ENCODE peak calls at places on chromosomes 6 and 20, in five cellular contexts. M is AG04449, X is ovary, W is K562, G is breast epithelium. B is an unnamed sample.

GRCh38 chr6:44603044-44603686 is 215.7 kb downstream of the CDC5L start:
- DNase-seq in X (no peak), M (no peak), G (no peak), W (no peak), B (no peak)

GRCh38 chr6:132648356-132648755 is 10.6 kb downstream of the TAAR1 start:
- DNase-seq in M (no peak), X (no peak), W (no peak), G (no peak), B (no peak)

GRCh38 chr20:57124346-57124745 is 142.1 kb downstream of the BMP7 start:
- DNase-seq in M (no peak), X (no peak), W (no peak), G (no peak), B (no peak)

GRCh38 chr20:53657732-53658131 is 64.1 kb upstream of the ZNF217 start:
- DNase-seq in W (no peak), G (no peak), X (no peak), M (no peak), B (no peak)

GRCh38 chr20:12798286-12798685 is 210.5 kb upstream of the SPTLC3 start:
- DNase-seq in G (no peak), W (no peak), X (no peak), M (no peak), B (no peak)

GRCh38 chr6:104407957-104408356 is 451.8 kb downstream of the HACE1 start:
- DNase-seq in X (no peak), G (no peak), M (no peak), W (no peak), B (no peak)

GRCh38 chr20:24124951-24125650 is 136.5 kb upstream of the GGTLC1 start:
- DNase-seq in M (no peak), X (no peak), W (no peak), G (no peak), B (no peak)

GRCh38 chr20:59071224-59071623 is 28.6 kb upstream of the PRELID3B start:
- DNase-seq in M (no peak), G (no peak), X (no peak), W (no peak), B (no peak)

GRCh38 chr20:3904224-3904623 is 15.0 kb downstream of the PANK2 start:
- DNase-seq in X (no peak), G (no peak), M (no peak), W (no peak), B (no peak)

GRCh38 chr6:105691971-105692370 is 289.1 kb upstream of the PREP start:
- DNase-seq in W (no peak), M (no peak), G (no peak), X (no peak), B (no peak)

GRCh38 chr20:34163316-34163715 is 51.3 kb upstream of the EIF2S2 start:
- DNase-seq in G (no peak), W (no peak), X (no peak), M (no peak), B (no peak)

GRCh38 chr6:46005254-46005653 is 10.4 kb downstream of the CLIC5 start:
- DNase-seq in X (no peak), W (no peak), M (no peak), G (no peak), B (no peak)

GRCh38 chr20:2864626-2865025 is 8.7 kb upstream of the PTPRA start:
- DNase-seq in X (no peak), M (no peak), W (no peak), G (no peak), B (no peak)

GRCh38 chr20:40741507-40742106 is 52.6 kb upstream of the MAFB start:
- DNase-seq in G (no peak), M (no peak), X (no peak), W (peak; percentile 56), B (no peak)

GRCh38 chr6:22512716-22513452 is 56.5 kb upstream of the HDGFL1 start:
- DNase-seq in W (no peak), G (no peak), X (no peak), M (no peak), B (no peak)

GRCh38 chr6:2719053-2719375 is 31.7 kb downstream of the MYLK4 start:
- DNase-seq in X (no peak), M (no peak), G (no peak), W (no peak), B (no peak)

GRCh38 chr20:48772183-48772976 is 55.4 kb downstream of the PREX1 start:
- DNase-seq in G (no peak), X (no peak), W (no peak), M (no peak), B (no peak)

GRCh38 chr20:23152308-23152892 is 66.3 kb upstream of the CD93 start:
- DNase-seq in X (peak; percentile 59), W (peak; percentile 93), M (peak; percentile 57), G (no peak), B (no peak)

GRCh38 chr6:7421066-7421465 is 31.5 kb downstream of the RIOK1 start:
- DNase-seq in M (no peak), G (no peak), W (no peak), X (no peak), B (no peak)

GRCh38 chr6:7424058-7424457 is 34.5 kb downstream of the RIOK1 start:
- DNase-seq in W (no peak), X (no peak), M (no peak), G (no peak), B (no peak)

GRCh38 chr6:7425808-7426190 is 36.2 kb downstream of the RIOK1 start:
- DNase-seq in G (no peak), X (no peak), M (no peak), W (no peak), B (no peak)

GRCh38 chr6:7426447-7427169 is 37.0 kb downstream of the RIOK1 start:
- DNase-seq in M (no peak), W (no peak), X (no peak), G (no peak), B (no peak)

DNA sequence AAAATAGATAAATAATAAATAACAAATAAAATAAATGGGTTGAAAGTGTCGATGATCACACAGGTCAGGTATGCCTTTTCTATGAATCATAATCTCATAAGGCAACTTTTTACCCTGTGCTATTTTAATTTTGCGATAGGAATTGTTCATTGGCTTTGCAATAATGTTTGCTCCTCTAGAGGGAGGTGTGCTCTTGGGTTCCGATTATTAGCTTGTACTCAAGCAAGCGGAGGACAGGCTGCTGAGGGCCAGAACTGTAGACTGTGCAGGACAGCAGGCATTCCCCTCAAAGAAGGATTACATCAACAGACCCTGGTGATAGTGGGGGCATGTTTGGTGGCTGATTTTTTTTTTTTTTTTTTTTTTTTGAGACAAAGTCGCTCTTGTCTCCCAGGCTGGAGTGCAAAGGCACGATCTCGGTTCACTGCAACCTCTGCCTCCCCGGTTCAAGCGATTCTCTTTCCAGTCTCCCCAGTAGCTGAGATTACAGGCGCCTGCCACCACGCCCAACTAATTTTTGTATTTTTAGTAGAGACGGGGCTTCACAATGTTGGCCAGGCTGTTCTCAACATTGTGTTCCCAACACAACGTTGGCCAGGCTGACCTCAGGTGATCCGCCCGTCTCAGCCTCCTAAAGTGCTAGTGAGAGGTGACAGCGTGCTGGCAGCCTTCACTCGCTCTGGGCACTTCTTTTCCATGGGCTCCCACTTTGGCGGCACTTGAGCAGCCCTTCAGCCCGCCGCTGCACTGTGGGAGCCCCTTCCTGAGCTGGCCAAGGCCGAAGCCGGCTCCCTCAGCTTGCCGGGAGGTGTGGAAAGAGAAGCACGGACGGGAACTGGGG is 35.6 kb downstream of the RIOK1 start:
- DNase-seq in M (no peak), X (no peak), G (no peak), W (peak; percentile 35), B (no peak)
- TF ChIP-seq CTCF in M (peak; percentile 43), X (no peak), G (peak; percentile 56), W (peak; percentile 45), B (no peak)

GRCh38 chr20:38089500-38089899 is 56.0 kb downstream of the RPRD1B start:
- DNase-seq in M (no peak), X (no peak), W (no peak), G (no peak), B (no peak)
- TF ChIP-seq CTCF in M (no peak), X (no peak), W (no peak), G (no peak), B (no peak)

DNA sequence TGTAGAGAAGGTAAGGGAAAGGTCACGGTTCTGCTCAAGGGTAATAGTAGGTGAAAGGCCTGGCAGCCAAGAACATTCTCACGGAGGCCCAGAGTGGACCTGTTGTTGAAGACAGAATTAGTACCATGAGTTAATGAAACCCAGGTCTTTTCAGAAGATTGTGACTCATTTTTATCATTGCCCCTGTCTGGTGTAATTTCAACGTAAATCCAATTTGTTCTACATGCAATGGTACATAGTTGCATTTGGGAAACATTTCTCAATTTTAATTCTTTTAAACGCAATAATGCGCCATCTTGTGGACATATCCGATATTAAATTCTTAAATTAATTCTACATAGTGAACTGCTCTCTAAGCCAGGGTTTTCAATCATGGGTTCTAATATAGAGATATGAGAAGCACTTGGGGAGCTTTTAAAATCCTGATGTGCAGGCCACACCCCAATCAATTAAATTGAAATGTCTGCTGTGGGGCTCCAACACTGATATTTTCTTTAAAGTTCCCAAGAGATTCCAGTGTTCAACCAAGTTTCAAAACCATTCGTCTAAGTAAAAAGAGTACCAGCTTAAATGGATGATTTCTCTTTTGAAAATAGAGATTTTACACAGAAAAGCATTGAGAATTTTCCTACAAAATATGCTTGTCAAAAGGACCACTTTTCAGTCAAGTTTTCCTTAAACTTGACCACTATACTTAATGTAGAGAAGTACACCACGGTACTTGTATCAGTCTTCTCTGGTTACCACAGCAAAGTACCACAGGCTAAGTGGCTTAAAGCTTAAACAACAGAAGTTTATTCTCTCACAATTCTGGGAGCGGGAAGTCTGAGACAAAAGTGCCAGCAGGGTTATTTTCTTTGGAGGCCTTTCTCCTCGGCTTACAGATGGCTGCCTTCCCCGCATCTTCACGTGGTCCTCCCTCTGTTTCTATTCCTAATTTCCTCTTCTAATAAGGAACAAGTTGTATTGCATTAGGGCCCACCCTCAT is 257.6 kb downstream of the PLCB1 start:
- DNase-seq in X (no peak), M (no peak), G (no peak), W (peak; percentile 27), B (no peak)
- TF ChIP-seq CTCF in X (no peak), M (no peak), G (peak; percentile 66), W (no peak), B (no peak)

GRCh38 chr6:106974999-106975698 is 620 bp upstream of the CD24 start:
- DNase-seq in W (peak; percentile 70), X (no peak), M (no peak), G (peak; percentile 69), B (no peak)
- TF ChIP-seq CTCF in W (peak; percentile 61), X (no peak), M (no peak), G (peak; percentile 17), B (no peak)

GRCh38 chr6:1079525-1079924 is 232.4 kb upstream of the FOXQ1 start:
- DNase-seq in G (no peak), X (no peak), W (no peak), M (no peak), B (no peak)
- TF ChIP-seq CTCF in G (no peak), X (no peak), W (no peak), M (no peak), B (no peak)

GRCh38 chr6:63351995-63352586 is 32.3 kb upstream of the LGSN start:
- DNase-seq in G (no peak), X (no peak), M (no peak), W (peak; percentile 1), B (no peak)

GRCh38 chr6:63353282-63353630 is 33.5 kb upstream of the LGSN start:
- DNase-seq in X (no peak), M (no peak), G (no peak), W (no peak), B (no peak)

GRCh38 chr6:63355632-63356031 is 35.8 kb upstream of the LGSN start:
- DNase-seq in G (no peak), M (no peak), W (no peak), X (no peak), B (no peak)

GRCh38 chr6:63349401-63349800 is 29.6 kb upstream of the LGSN start:
- DNase-seq in X (no peak), M (no peak), W (no peak), G (no peak), B (no peak)

GRCh38 chr6:63352587-63353281 is 33.0 kb upstream of the LGSN start:
- DNase-seq in X (peak; percentile 28), W (no peak), G (no peak), M (no peak), B (no peak)
- TF ChIP-seq CTCF in X (no peak), W (no peak), G (no peak), M (peak; percentile 58), B (no peak)